ENCODE peak calls at places on chromosomes 16 and 17, in four cellular contexts. One of them, this sample, is unnamed.

GRCh38 chr17:40576113-40576740 is 11.0 kb upstream of the CCR7 start:
- DNase-seq in stomach: no peak
- DNase-seq in uterus: no peak
- DNase-seq in A549: no peak
- DNase-seq in this sample: no peak

GRCh38 chr17:77424585-77425344 is 284.0 kb downstream of the SEC14L1 start:
- DNase-seq in A549: peak
- DNase-seq in stomach: peak
- DNase-seq in uterus: peak
- DNase-seq in this sample: peak

GRCh38 chr17:31163091-31163781 is 68.5 kb downstream of the NF1 start:
- DNase-seq in uterus: no peak
- DNase-seq in A549: no peak
- DNase-seq in stomach: no peak
- DNase-seq in this sample: no peak

GRCh38 chr16:85136705-85137322 is 24.5 kb upstream of the CIBAR2 start:
- DNase-seq in uterus: peak
- DNase-seq in stomach: peak
- DNase-seq in A549: peak
- DNase-seq in this sample: no peak

GRCh38 chr16:8928467-8928957 is 35.2 kb downstream of the USP7 start:
- DNase-seq in A549: no peak
- DNase-seq in uterus: no peak
- DNase-seq in stomach: no peak
- DNase-seq in this sample: no peak

GRCh38 chr17:14200354-14200753 is 36.3 kb downstream of the CDRT15 start:
- DNase-seq in stomach: no peak
- DNase-seq in uterus: no peak
- DNase-seq in A549: no peak
- DNase-seq in this sample: no peak

GRCh38 chr17:40087903-40088718 is 12.3 kb downstream of the NR1D1 start:
- DNase-seq in A549: no peak
- DNase-seq in stomach: no peak
- DNase-seq in uterus: no peak
- DNase-seq in this sample: no peak

GRCh38 chr17:39527220-39527813 is 66.0 kb downstream of the CDK12 start:
- DNase-seq in uterus: no peak
- DNase-seq in A549: peak
- DNase-seq in stomach: no peak
- DNase-seq in this sample: no peak

GRCh38 chr17:74454197-74455024 is 12.0 kb upstream of the CD300A start:
- DNase-seq in uterus: peak
- DNase-seq in stomach: no peak
- DNase-seq in A549: no peak
- DNase-seq in this sample: peak

GRCh38 chr17:5115673-5116651 is at the start of gene USP6:
- DNase-seq in A549: no peak
- DNase-seq in uterus: no peak
- DNase-seq in stomach: no peak
- DNase-seq in this sample: peak

GRCh38 chr17:12973496-12974318 is 44.1 kb downstream of the ELAC2 start:
- DNase-seq in stomach: no peak
- DNase-seq in uterus: peak
- DNase-seq in A549: no peak
- DNase-seq in this sample: no peak

GRCh38 chr17:9729034-9729650 is 62.2 kb downstream of the DHRS7C start:
- DNase-seq in A549: peak
- DNase-seq in stomach: no peak
- DNase-seq in uterus: no peak
- DNase-seq in this sample: no peak

GRCh38 chr17:82239401-82239925 is 10.6 kb downstream of the SLC16A3 start:
- DNase-seq in uterus: no peak
- DNase-seq in A549: no peak
- DNase-seq in stomach: no peak
- DNase-seq in this sample: peak

GRCh38 chr16:67975321-67976105 is 4.8 kb downstream of the DPEP3 start:
- DNase-seq in A549: no peak
- DNase-seq in uterus: no peak
- DNase-seq in stomach: no peak
- DNase-seq in this sample: no peak

GRCh38 chr17:45231481-45232116 is 9.9 kb downstream of the FMNL1 start:
- DNase-seq in A549: peak
- DNase-seq in stomach: peak
- DNase-seq in uterus: no peak
- DNase-seq in this sample: no peak

GRCh38 chr17:299546-299945 is 53.1 kb downstream of the RPH3AL start:
- DNase-seq in A549: no peak
- DNase-seq in stomach: no peak
- DNase-seq in uterus: peak
- DNase-seq in this sample: no peak

GRCh38 chr16:31874354-31875111 is 926 bp downstream of the ZNF267 start:
- DNase-seq in stomach: no peak
- DNase-seq in A549: peak
- DNase-seq in uterus: no peak
- DNase-seq in this sample: no peak

GRCh38 chr16:85974428-85975375 is 75.7 kb downstream of the IRF8 start:
- DNase-seq in uterus: no peak
- DNase-seq in A549: no peak
- DNase-seq in stomach: peak
- DNase-seq in this sample: no peak

GRCh38 chr17:72117748-72118587 is 2.9 kb upstream of the SOX9 start:
- DNase-seq in A549: no peak
- DNase-seq in stomach: no peak
- DNase-seq in uterus: no peak
- DNase-seq in this sample: no peak

GRCh38 chr17:29571883-29572681 is 3.6 kb downstream of the TP53I13 start:
- DNase-seq in uterus: peak
- DNase-seq in stomach: peak
- DNase-seq in A549: no peak
- DNase-seq in this sample: peak

DNA sequence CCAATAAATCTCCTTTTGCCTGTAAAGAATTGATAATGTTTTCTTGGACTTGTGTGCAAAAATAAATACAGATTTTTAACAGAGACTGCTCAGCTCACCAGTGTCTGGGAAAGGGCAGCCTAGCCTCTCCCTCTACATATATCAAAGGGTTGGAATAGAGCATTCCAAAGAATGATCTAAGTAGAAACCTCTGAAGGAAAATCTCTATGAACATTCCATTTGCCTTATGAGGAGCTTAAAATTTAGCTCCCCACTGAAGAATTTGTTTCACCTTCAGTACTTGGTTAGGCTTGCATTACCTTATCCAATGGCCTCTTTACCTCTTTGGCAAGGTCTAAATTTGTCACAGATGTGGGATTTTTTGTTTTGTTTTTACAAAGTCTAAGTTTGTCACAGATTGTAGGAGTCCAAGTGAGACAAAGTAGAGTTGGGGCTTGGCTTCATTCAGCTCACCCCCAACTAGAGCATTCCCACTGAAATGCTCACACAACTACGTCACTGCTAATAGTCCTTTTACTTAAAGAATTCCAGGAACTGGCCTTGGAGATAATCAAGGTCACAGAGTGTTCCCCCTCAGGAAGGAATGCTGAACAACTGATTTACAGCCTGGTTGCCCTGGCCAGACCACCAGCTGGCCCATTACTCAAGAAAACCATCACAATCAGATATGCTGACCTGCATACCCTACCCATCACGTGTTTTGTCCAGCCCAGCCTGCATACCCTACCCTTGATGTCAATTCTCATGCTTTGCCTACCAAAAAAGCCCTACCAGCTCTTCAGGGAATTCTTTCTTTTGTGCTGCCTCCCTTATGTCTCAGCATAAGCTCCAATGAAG is 26.6 kb upstream of the PPM1D start:
- DNase-seq in uterus: no peak
- DNase-seq in A549: no peak
- DNase-seq in stomach: no peak
- DNase-seq in this sample: no peak
- H3K27ac ChIP-seq in uterus: peak
- H3K27ac ChIP-seq in A549: no peak
- H3K27ac ChIP-seq in stomach: peak
- H3K27ac ChIP-seq in this sample: peak

DNA sequence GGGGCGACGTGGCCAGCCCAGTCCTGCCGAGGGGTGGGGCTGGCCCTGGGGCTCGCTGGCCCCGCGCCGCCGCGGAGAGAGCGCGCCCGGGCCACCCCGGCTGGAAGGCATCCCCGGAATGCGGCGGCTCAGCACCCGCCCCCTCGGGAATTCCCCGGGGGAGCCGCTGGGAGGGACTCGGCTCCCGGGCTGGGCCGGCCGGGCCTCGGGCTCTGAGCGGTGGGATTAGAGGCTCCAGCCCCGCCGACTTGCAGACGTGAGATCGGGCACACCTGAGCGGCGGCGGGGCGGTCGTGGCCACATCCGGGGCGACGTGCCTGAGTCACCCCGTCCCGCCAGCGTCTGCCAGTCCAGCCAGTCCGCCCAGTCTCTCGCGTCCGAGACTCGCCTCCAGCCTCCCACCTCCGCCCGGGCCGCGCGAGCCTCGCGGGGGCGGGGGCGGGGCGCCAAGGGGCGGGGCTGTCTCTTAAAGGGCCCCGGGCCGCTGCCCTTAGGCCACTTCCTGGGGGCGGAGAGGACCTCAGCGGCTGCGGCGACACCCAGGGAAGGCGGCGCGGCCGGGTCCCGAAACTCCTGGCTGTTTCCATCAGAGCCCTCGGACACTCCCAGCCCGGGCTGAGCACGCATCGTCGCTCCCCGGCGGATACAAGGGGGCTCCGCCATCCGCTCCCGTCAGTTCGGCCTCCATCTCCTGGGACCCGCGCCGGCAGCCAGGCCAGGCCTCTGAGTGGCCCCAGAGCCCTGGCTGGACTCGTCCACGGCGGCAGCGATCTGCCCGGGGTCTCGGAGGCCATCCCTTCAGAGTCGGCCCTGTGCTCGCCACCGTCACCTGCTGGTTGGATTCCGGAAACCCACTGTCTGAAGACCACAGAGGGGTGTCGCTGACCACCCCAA is at the start of gene KCTD11:
- DNase-seq in uterus: peak
- DNase-seq in stomach: peak
- DNase-seq in A549: peak
- DNase-seq in this sample: peak
- TF ChIP-seq POLR2A in uterus: peak
- TF ChIP-seq POLR2A in stomach: no peak
- TF ChIP-seq POLR2A in A549: peak
- TF ChIP-seq POLR2A in this sample: no peak

DNA sequence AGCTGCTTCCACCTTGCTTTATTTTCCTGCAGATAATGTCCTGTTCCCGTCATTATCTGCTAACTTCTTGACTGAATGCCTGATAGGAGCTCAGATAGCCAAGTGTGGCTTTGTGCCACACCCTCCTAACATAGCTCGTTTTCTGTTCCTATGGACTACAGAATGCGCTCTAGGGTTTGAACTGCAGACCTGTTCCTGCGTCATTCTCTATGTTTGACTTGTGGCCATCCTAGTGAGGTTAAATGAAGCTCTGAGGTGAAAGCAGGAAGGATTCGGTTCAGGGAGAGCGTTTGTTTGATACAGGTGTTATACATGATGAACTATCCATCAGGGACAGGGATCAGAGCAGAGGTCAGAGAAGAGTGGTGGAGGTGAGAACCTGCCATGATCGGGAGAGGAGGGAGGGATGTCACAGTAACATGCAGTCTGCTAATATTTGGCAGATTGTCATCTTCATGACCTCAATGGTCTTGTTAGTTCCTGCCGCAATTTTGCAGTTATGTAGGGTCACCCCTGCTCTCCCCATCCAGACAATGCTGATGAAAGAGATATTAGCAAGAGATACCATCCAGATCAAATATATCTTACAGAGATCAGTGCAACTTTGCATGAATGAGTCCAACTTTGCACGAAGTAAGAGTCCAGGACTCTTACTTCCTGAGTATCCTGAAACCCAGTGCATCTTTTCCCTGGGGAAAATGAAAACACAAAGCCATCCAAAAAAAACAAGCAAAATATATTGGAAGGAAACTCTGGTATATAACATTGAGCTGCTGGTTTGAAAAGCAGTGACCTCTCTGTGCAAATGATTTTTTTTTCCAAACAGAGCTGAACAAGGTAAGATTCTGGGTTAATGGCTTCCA is 32.8 kb downstream of the MPHOSPH6 start:
- DNase-seq in stomach: no peak
- DNase-seq in uterus: no peak
- DNase-seq in A549: no peak
- DNase-seq in this sample: no peak
- H3K27ac ChIP-seq in stomach: no peak
- H3K27ac ChIP-seq in uterus: no peak
- H3K27ac ChIP-seq in A549: no peak
- H3K27ac ChIP-seq in this sample: no peak

GRCh38 chr17:64264891-64265290 is 1.8 kb upstream of the TEX2 start:
- DNase-seq in A549: no peak
- DNase-seq in uterus: no peak
- DNase-seq in stomach: no peak
- DNase-seq in this sample: no peak

GRCh38 chr17:64262125-64262421 is 987 bp downstream of the TEX2 start:
- DNase-seq in A549: no peak
- DNase-seq in stomach: no peak
- DNase-seq in uterus: no peak
- DNase-seq in this sample: no peak

GRCh38 chr17:64261422-64262124 is 1.5 kb downstream of the TEX2 start:
- DNase-seq in stomach: no peak
- DNase-seq in uterus: no peak
- DNase-seq in A549: no peak
- DNase-seq in this sample: no peak

GRCh38 chr17:64259922-64260321 is 3.1 kb downstream of the TEX2 start:
- DNase-seq in A549: no peak
- DNase-seq in uterus: no peak
- DNase-seq in stomach: no peak
- DNase-seq in this sample: no peak

GRCh38 chr17:64262422-64263260 is at the start of gene TEX2:
- DNase-seq in uterus: peak
- DNase-seq in stomach: peak
- DNase-seq in A549: no peak
- DNase-seq in this sample: peak
- TF ChIP-seq POLR2A in uterus: peak
- TF ChIP-seq POLR2A in stomach: no peak
- TF ChIP-seq POLR2A in A549: peak
- TF ChIP-seq POLR2A in this sample: peak

This sample was measured in suprapubic skin.